ENCODE peak calls at places on chromosomes 4 and X, in ten cellular contexts. D, F, H, X, G, T, S, I, C and A are unnamed samples.
A peak's percentile ranks its signal among the peaks of the same experiment; 100 is the strongest.

GRCh38 chrX:34365482-34365881 is 233.4 kb upstream of the FAM47A start:
- DNase-seq in D (no peak), F (no peak), H (peak; percentile 15), X (peak; percentile 45), G (no peak), T (peak; percentile 1), S (no peak), I (no peak), C (no peak), A (no peak)

GRCh38 chrX:68978211-68978780 is 149.5 kb downstream of the EFNB1 start:
- DNase-seq in D (no peak), F (no peak), H (peak; percentile 53), X (no peak), G (no peak), T (no peak), S (no peak), I (no peak), C (no peak), A (no peak)

GRCh38 chr4:79823148-79823763 is 249.8 kb downstream of the ANTXR2 start:
- DNase-seq in D (no peak), F (no peak), H (peak; percentile 65), X (peak; percentile 44), G (no peak), T (no peak), S (no peak), I (no peak), C (no peak), A (no peak)

GRCh38 chrX:37474478-37474877 is 97.0 kb upstream of the LANCL3 start:
- DNase-seq in D (no peak), F (no peak), H (no peak), X (no peak), G (no peak), T (no peak), S (no peak), I (no peak), C (no peak), A (no peak)

GRCh38 chr4:53755656-53756055 is 164.4 kb upstream of the LNX1 start:
- DNase-seq in D (no peak), F (no peak), H (no peak), X (no peak), G (no peak), T (no peak), S (no peak), I (no peak), C (no peak), A (no peak)

GRCh38 chrX:20266810-20267598 is at the start of gene RPS6KA3:
- DNase-seq in D (peak; percentile 85), F (peak; percentile 77), H (peak; percentile 85), X (peak; percentile 73), G (peak; percentile 57), T (peak; percentile 94), S (peak; percentile 57), I (peak; percentile 87), C (peak; percentile 78), A (peak; percentile 85)

GRCh38 chr4:74114234-74114633 is 15.2 kb upstream of the CXCL2 start:
- DNase-seq in D (no peak), F (no peak), H (peak; percentile 94), X (peak; percentile 92), G (no peak), T (no peak), S (no peak), I (no peak), C (no peak), A (no peak)

GRCh38 chr4:55547918-55548317 is 1.2 kb upstream of the CLOCK start:
- DNase-seq in D (no peak), F (no peak), H (no peak), X (no peak), G (no peak), T (no peak), S (no peak), I (no peak), C (no peak), A (no peak)

GRCh38 chr4:106816501-106816900 is 219.6 kb downstream of the DKK2 start:
- DNase-seq in D (no peak), F (no peak), H (peak; percentile 8), X (peak; percentile 65), G (no peak), T (no peak), S (no peak), I (no peak), C (no peak), A (no peak)

GRCh38 chr4:119286377-119287002 is 35.4 kb downstream of the FABP2 start:
- DNase-seq in D (no peak), F (no peak), H (peak; percentile 56), X (peak; percentile 64), G (no peak), T (peak; percentile 65), S (peak; percentile 47), I (peak; percentile 32), C (no peak), A (no peak)

GRCh38 chr4:139866270-139866962 is 200.8 kb downstream of the MGST2 start:
- DNase-seq in D (no peak), F (no peak), H (no peak), X (no peak), G (no peak), T (no peak), S (no peak), I (no peak), C (no peak), A (no peak)

GRCh38 chrX:116881961-116882360 is 419.2 kb upstream of the CT83 start:
- DNase-seq in D (no peak), F (no peak), H (no peak), X (no peak), G (no peak), T (no peak), S (no peak), I (no peak), C (no peak), A (no peak)

GRCh38 chrX:21946925-21947641 is 6.6 kb downstream of the SMS start:
- DNase-seq in D (no peak), F (no peak), H (peak; percentile 74), X (peak; percentile 37), G (no peak), T (peak; percentile 78), S (no peak), I (no peak), C (no peak), A (no peak)

GRCh38 chr4:177339794-177340374 is 30.2 kb downstream of the NEIL3 start:
- DNase-seq in D (no peak), F (no peak), H (peak; percentile 38), X (peak; percentile 55), G (peak; percentile 0), T (peak; percentile 57), S (peak; percentile 4), I (no peak), C (no peak), A (no peak)

GRCh38 chr4:67204441-67204840 is 340.9 kb downstream of the CENPC start:
- DNase-seq in D (no peak), F (no peak), H (peak; percentile 7), X (no peak), G (no peak), T (peak; percentile 74), S (no peak), I (no peak), C (no peak), A (no peak)

GRCh38 chrX:29466441-29466840 is 748.9 kb upstream of the MAGEB2 start:
- DNase-seq in D (no peak), F (no peak), H (no peak), X (no peak), G (no peak), T (no peak), S (no peak), I (no peak), C (no peak), A (no peak)

GRCh38 chrX:145821898-145822567 is 4.4 kb downstream of the SLITRK2 start:
- DNase-seq in D (no peak), F (no peak), H (no peak), X (no peak), G (no peak), T (no peak), S (no peak), I (no peak), C (no peak), A (no peak)

GRCh38 chr4:163331629-163332360 is 601 bp downstream of the NPY1R start:
- DNase-seq in D (no peak), F (no peak), H (no peak), X (no peak), G (no peak), T (no peak), S (no peak), I (no peak), C (no peak), A (no peak)

GRCh38 chr4:170672571-170672970 is 582.8 kb upstream of the AADAT start:
- DNase-seq in D (no peak), F (no peak), H (no peak), X (no peak), G (no peak), T (no peak), S (no peak), I (no peak), C (no peak), A (no peak)

GRCh38 chrX:63754141-63754859 is 30.7 kb downstream of the ARHGEF9 start:
- DNase-seq in D (peak; percentile 4), F (no peak), H (peak; percentile 45), X (peak; percentile 9), G (no peak), T (peak; percentile 54), S (no peak), I (peak; percentile 32), C (peak; percentile 2), A (no peak)

GRCh38 chr4:53007024-53007423 is 144.9 kb downstream of the RASL11B start:
- DNase-seq in D (no peak), F (no peak), H (no peak), X (no peak), G (no peak), T (no peak), S (no peak), I (no peak), C (no peak), A (no peak)

GRCh38 chrX:74537011-74537390 is 77.4 kb downstream of the RLIM start:
- DNase-seq in D (no peak), F (no peak), H (no peak), X (peak; percentile 9), G (no peak), T (no peak), S (no peak), I (no peak), C (no peak), A (no peak)

GRCh38 chr4:11675051-11675800 is 246.5 kb upstream of the HS3ST1 start:
- DNase-seq in D (no peak), F (no peak), H (no peak), X (no peak), G (no peak), T (no peak), S (no peak), I (no peak), C (no peak), A (no peak)

GRCh38 chrX:16739574-16739973 is 20.2 kb downstream of the SYAP1 start:
- DNase-seq in D (no peak), F (no peak), H (no peak), X (no peak), G (no peak), T (no peak), S (no peak), I (no peak), C (no peak), A (no peak)

GRCh38 chr4:134708026-134708425 is 506.4 kb upstream of the PABPC4L start:
- DNase-seq in D (no peak), F (no peak), H (no peak), X (no peak), G (no peak), T (no peak), S (no peak), I (no peak), C (no peak), A (no peak)

GRCh38 chr4:165440415-165440882 is 61.6 kb downstream of the CPE start:
- DNase-seq in D (no peak), F (no peak), H (peak; percentile 96), X (peak; percentile 4), G (peak; percentile 77), T (no peak), S (peak; percentile 42), I (no peak), C (no peak), A (no peak)

GRCh38 chr4:112120021-112120420 is 25.2 kb upstream of the FAM241A start:
- DNase-seq in D (no peak), F (no peak), H (no peak), X (no peak), G (no peak), T (peak; percentile 46), S (no peak), I (no peak), C (no peak), A (no peak)

GRCh38 chr4:26197018-26197779 is 123.6 kb upstream of the RBPJ start:
- DNase-seq in D (peak; percentile 48), F (no peak), H (peak; percentile 99), X (peak; percentile 96), G (no peak), T (no peak), S (peak; percentile 98), I (peak; percentile 65), C (peak; percentile 40), A (peak; percentile 83)